ENCODE peak calls at places on chromosomes 2 and 18, in ten cellular contexts. Z is activated naive CD4-positive, alpha-beta T cell treated with anti-CD3 and anti-CD28 coated beads, Interleukin-2, amount 10 ng/mL, durations not matched to agents 7 days and 5 days; K is choroid plexus epithelial cell; E is left kidney; V is NCI-H510A treated with DMSO at 0.1 percent for 48 hours; N is stimulated activated CD8-positive, alpha-beta memory T cell treated with anti-CD3 and anti-CD28 coated beads, Interleukin-4, amount 100 ng/mL, for 24 hours; B is KBM-7; P is Calu3; U is NCI-H2171 treated with DMSO at 0.1 percent for 48 hours; F is dermis microvascular lymphatic vessel endothelial cell. W is an unnamed sample.

GRCh38 chr2:189164732-189165131 is 14.8 kb downstream of the COL5A2 start:
- DNase-seq in Z (no peak), K (peak; percentile 72), E (no peak), V (no peak), N (no peak), B (no peak), P (no peak), U (no peak), F (no peak), W (no peak)

GRCh38 chr2:18149660-18150246 is 271.3 kb downstream of the KCNS3 start:
- DNase-seq in Z (no peak), K (peak; percentile 75), E (peak; percentile 62), V (peak; percentile 65), N (no peak), B (peak; percentile 35), P (no peak), U (peak; percentile 66), F (peak; percentile 10), W (peak; percentile 17)

GRCh38 chr2:108593547-108594098 is 59.4 kb downstream of the LIMS1 start:
- DNase-seq in Z (no peak), K (peak; percentile 75), E (no peak), V (no peak), N (no peak), B (no peak), P (no peak), U (no peak), F (peak; percentile 83), W (no peak)

GRCh38 chr2:103991591-103991990 is 862.3 kb upstream of the POU3F3 start:
- DNase-seq in Z (no peak), K (no peak), E (peak; percentile 4), V (no peak), N (no peak), B (peak; percentile 19), P (no peak), U (no peak), F (no peak), W (no peak)

GRCh38 chr18:56789004-56789888 is 138.1 kb downstream of the WDR7 start:
- DNase-seq in Z (peak; percentile 45), K (peak; percentile 70), E (peak; percentile 19), V (no peak), N (peak; percentile 9), B (peak; percentile 45), P (peak; percentile 26), U (no peak), F (no peak), W (no peak)

GRCh38 chr18:26928669-26929313 is 63.3 kb upstream of the AQP4 start:
- DNase-seq in Z (no peak), K (no peak), E (no peak), V (no peak), N (no peak), B (no peak), P (no peak), U (no peak), F (no peak), W (no peak)

GRCh38 chr2:108922141-108922915 is 66.7 kb downstream of the EDAR start:
- DNase-seq in Z (peak; percentile 14), K (no peak), E (no peak), V (no peak), N (no peak), B (no peak), P (no peak), U (no peak), F (no peak), W (no peak)

GRCh38 chr2:25375371-25375988 is 33.8 kb upstream of the DNMT3A start:
- DNase-seq in Z (peak; percentile 19), K (no peak), E (no peak), V (no peak), N (no peak), B (no peak), P (no peak), U (no peak), F (no peak), W (no peak)

GRCh38 chr2:121974919-121975654 is 219.6 kb downstream of the TSN start:
- DNase-seq in Z (peak; percentile 55), K (peak; percentile 81), E (peak; percentile 96), V (peak; percentile 87), N (peak; percentile 1), B (peak; percentile 88), P (peak; percentile 53), U (peak; percentile 64), F (peak; percentile 72), W (peak; percentile 86)

GRCh38 chr2:229417906-229418305 is 146.8 kb upstream of the PID1 start:
- DNase-seq in Z (no peak), K (no peak), E (peak; percentile 49), V (peak; percentile 97), N (no peak), B (no peak), P (no peak), U (no peak), F (no peak), W (no peak)

GRCh38 chr2:74444498-74445318 is 3.0 kb upstream of the RTKN start:
- DNase-seq in Z (no peak), K (no peak), E (no peak), V (no peak), N (no peak), B (no peak), P (no peak), U (peak; percentile 24), F (no peak), W (no peak)

GRCh38 chr2:199228887-199229819 is 228.6 kb downstream of the SATB2 start:
- DNase-seq in Z (no peak), K (peak; percentile 61), E (no peak), V (no peak), N (no peak), B (peak; percentile 90), P (peak; percentile 48), U (peak; percentile 29), F (no peak), W (peak; percentile 90)

GRCh38 chr18:74899554-74899953 is 301.9 kb downstream of the ZNF407 start:
- DNase-seq in Z (no peak), K (peak; percentile 76), E (peak; percentile 66), V (peak; percentile 94), N (no peak), B (no peak), P (peak; percentile 8), U (peak; percentile 79), F (peak; percentile 51), W (no peak)

GRCh38 chr2:102144128-102144527 is 1.6 kb downstream of the IL1R1 start:
- DNase-seq in Z (no peak), K (peak; percentile 80), E (peak; percentile 70), V (no peak), N (no peak), B (no peak), P (no peak), U (no peak), F (no peak), W (no peak)

GRCh38 chr2:159525012-159525411 is 91.3 kb downstream of the BAZ2B start:
- DNase-seq in Z (no peak), K (no peak), E (no peak), V (no peak), N (no peak), B (no peak), P (no peak), U (no peak), F (no peak), W (no peak)

GRCh38 chr2:195596840-195597239 is 60.2 kb upstream of the SLC39A10 start:
- DNase-seq in Z (no peak), K (peak; percentile 18), E (no peak), V (no peak), N (no peak), B (no peak), P (no peak), U (peak; percentile 3), F (no peak), W (no peak)